ENCODE peak calls at places on chromosomes 11 and 22, in eight cellular contexts. One of them, this sample, is unnamed.

GRCh38 chr11:16605971-16606783 is 132.3 kb upstream of the C11orf58 start:
- DNase-seq in NCI-H1105: peak; percentile 91
- DNase-seq in NB4: peak; percentile 80
- DNase-seq in GM04504: peak; percentile 72
- DNase-seq in stimulated activated CD8-positive, alpha-beta memory T cell treated with anti-CD3 and anti-CD28 coated beads, Interleukin-7, amount 100 ng/mL, for 48 hours: peak; percentile 79
- DNase-seq in NCI-H460: peak; percentile 86
- DNase-seq in H54: peak; percentile 83
- DNase-seq in NCI-H69: peak; percentile 88
- DNase-seq in this sample: peak; percentile 88

GRCh38 chr22:32339190-32340012 is 18.3 kb upstream of the RFPL3 start:
- DNase-seq in stimulated activated CD8-positive, alpha-beta memory T cell treated with anti-CD3 and anti-CD28 coated beads, Interleukin-7, amount 100 ng/mL, for 48 hours: no peak
- DNase-seq in NCI-H460: no peak
- DNase-seq in GM04504: no peak
- DNase-seq in NCI-H1105: no peak
- DNase-seq in NB4: no peak
- DNase-seq in H54: no peak
- DNase-seq in NCI-H69: no peak
- DNase-seq in this sample: no peak

GRCh38 chr11:73787051-73787642 is 527 bp upstream of the MRPL48 start:
- DNase-seq in H54: no peak
- DNase-seq in NCI-H69: peak; percentile 51
- DNase-seq in stimulated activated CD8-positive, alpha-beta memory T cell treated with anti-CD3 and anti-CD28 coated beads, Interleukin-7, amount 100 ng/mL, for 48 hours: no peak
- DNase-seq in NCI-H1105: no peak
- DNase-seq in NCI-H460: no peak
- DNase-seq in GM04504: no peak
- DNase-seq in NB4: no peak
- DNase-seq in this sample: no peak

GRCh38 chr11:34104680-34105078 is 750 bp upstream of the NAT10 start:
- DNase-seq in NCI-H69: peak; percentile 39
- DNase-seq in NB4: no peak
- DNase-seq in GM04504: no peak
- DNase-seq in NCI-H1105: no peak
- DNase-seq in H54: no peak
- DNase-seq in NCI-H460: no peak
- DNase-seq in stimulated activated CD8-positive, alpha-beta memory T cell treated with anti-CD3 and anti-CD28 coated beads, Interleukin-7, amount 100 ng/mL, for 48 hours: no peak
- DNase-seq in this sample: no peak

GRCh38 chr11:72278911-72279310 is 34.9 kb upstream of the PHOX2A start:
- DNase-seq in GM04504: peak; percentile 24
- DNase-seq in NB4: no peak
- DNase-seq in NCI-H69: no peak
- DNase-seq in stimulated activated CD8-positive, alpha-beta memory T cell treated with anti-CD3 and anti-CD28 coated beads, Interleukin-7, amount 100 ng/mL, for 48 hours: no peak
- DNase-seq in NCI-H1105: no peak
- DNase-seq in H54: no peak
- DNase-seq in NCI-H460: no peak
- DNase-seq in this sample: no peak

GRCh38 chr11:65506770-65507485 is 8.1 kb downstream of the MALAT1 start:
- DNase-seq in NB4: no peak
- DNase-seq in H54: no peak
- DNase-seq in GM04504: peak; percentile 93
- DNase-seq in NCI-H69: peak; percentile 93
- DNase-seq in NCI-H1105: no peak
- DNase-seq in NCI-H460: no peak
- DNase-seq in stimulated activated CD8-positive, alpha-beta memory T cell treated with anti-CD3 and anti-CD28 coated beads, Interleukin-7, amount 100 ng/mL, for 48 hours: no peak
- DNase-seq in this sample: peak; percentile 78

GRCh38 chr22:39718206-39718605 is 147.7 kb downstream of the CACNA1I start:
- DNase-seq in NCI-H1105: no peak
- DNase-seq in GM04504: no peak
- DNase-seq in H54: no peak
- DNase-seq in NCI-H69: no peak
- DNase-seq in NCI-H460: no peak
- DNase-seq in stimulated activated CD8-positive, alpha-beta memory T cell treated with anti-CD3 and anti-CD28 coated beads, Interleukin-7, amount 100 ng/mL, for 48 hours: no peak
- DNase-seq in NB4: no peak
- DNase-seq in this sample: no peak

GRCh38 chr22:44191036-44191454 is 10.3 kb downstream of the PARVG start:
- DNase-seq in NCI-H1105: no peak
- DNase-seq in NCI-H69: no peak
- DNase-seq in stimulated activated CD8-positive, alpha-beta memory T cell treated with anti-CD3 and anti-CD28 coated beads, Interleukin-7, amount 100 ng/mL, for 48 hours: peak; percentile 55
- DNase-seq in H54: no peak
- DNase-seq in GM04504: no peak
- DNase-seq in NB4: peak; percentile 43
- DNase-seq in NCI-H460: no peak
- DNase-seq in this sample: no peak

GRCh38 chr11:44592125-44592643 is 26.7 kb downstream of the CD82 start:
- DNase-seq in stimulated activated CD8-positive, alpha-beta memory T cell treated with anti-CD3 and anti-CD28 coated beads, Interleukin-7, amount 100 ng/mL, for 48 hours: no peak
- DNase-seq in NB4: peak; percentile 38
- DNase-seq in NCI-H69: no peak
- DNase-seq in NCI-H1105: no peak
- DNase-seq in NCI-H460: no peak
- DNase-seq in GM04504: no peak
- DNase-seq in H54: no peak
- DNase-seq in this sample: no peak

GRCh38 chr11:62604460-62605130 is 2.9 kb upstream of the MTA2 start:
- DNase-seq in NCI-H460: no peak
- DNase-seq in NB4: no peak
- DNase-seq in stimulated activated CD8-positive, alpha-beta memory T cell treated with anti-CD3 and anti-CD28 coated beads, Interleukin-7, amount 100 ng/mL, for 48 hours: no peak
- DNase-seq in H54: no peak
- DNase-seq in GM04504: no peak
- DNase-seq in NCI-H69: peak; percentile 28
- DNase-seq in NCI-H1105: no peak
- DNase-seq in this sample: peak; percentile 11

GRCh38 chr11:133619397-133619796 is 87.1 kb upstream of the OPCML start:
- DNase-seq in GM04504: no peak
- DNase-seq in NB4: no peak
- DNase-seq in NCI-H460: no peak
- DNase-seq in stimulated activated CD8-positive, alpha-beta memory T cell treated with anti-CD3 and anti-CD28 coated beads, Interleukin-7, amount 100 ng/mL, for 48 hours: no peak
- DNase-seq in NCI-H69: peak; percentile 41
- DNase-seq in NCI-H1105: no peak
- DNase-seq in H54: no peak
- DNase-seq in this sample: no peak

GRCh38 chr11:70471254-70471653 is 72.9 kb downstream of the CTTN start:
- DNase-seq in NCI-H69: peak; percentile 50
- DNase-seq in GM04504: no peak
- DNase-seq in NCI-H460: peak; percentile 21
- DNase-seq in H54: peak; percentile 44
- DNase-seq in stimulated activated CD8-positive, alpha-beta memory T cell treated with anti-CD3 and anti-CD28 coated beads, Interleukin-7, amount 100 ng/mL, for 48 hours: no peak
- DNase-seq in NCI-H1105: no peak
- DNase-seq in NB4: peak; percentile 70
- DNase-seq in this sample: no peak

GRCh38 chr22:49930596-49931412 is 12.4 kb downstream of the CRELD2 start:
- DNase-seq in NB4: peak; percentile 91
- DNase-seq in H54: no peak
- DNase-seq in NCI-H69: peak; percentile 86
- DNase-seq in NCI-H460: peak; percentile 77
- DNase-seq in NCI-H1105: peak; percentile 11
- DNase-seq in stimulated activated CD8-positive, alpha-beta memory T cell treated with anti-CD3 and anti-CD28 coated beads, Interleukin-7, amount 100 ng/mL, for 48 hours: peak; percentile 33
- DNase-seq in GM04504: peak; percentile 51
- DNase-seq in this sample: peak; percentile 82

This sample was measured in DMS153.